ENCODE peak calls at places on chromosomes 13 and 19, in eight cellular contexts. One of them, this sample, is unnamed. For H3K9me3, the result is how much of the 10 kb centered on the place peaks cover.

GRCh38 chr19:5308471-5309437 is 31.9 kb downstream of the PTPRS start:
- DNase-seq in left ventricle myocardium inferior: peak
- DNase-seq in neural progenitor cell: no peak
- DNase-seq in psoas muscle: no peak
- DNase-seq in astrocyte: peak
- DNase-seq in HAP-1: peak
- DNase-seq in tibial nerve: peak
- DNase-seq in CD8-positive, alpha-beta T cell: no peak
- DNase-seq in this sample: no peak

GRCh38 chr13:113991191-113991669 is 17.4 kb upstream of the C13orf46 start:
- DNase-seq in astrocyte: no peak
- DNase-seq in CD8-positive, alpha-beta T cell: no peak
- DNase-seq in HAP-1: no peak
- DNase-seq in tibial nerve: no peak
- DNase-seq in psoas muscle: peak
- DNase-seq in neural progenitor cell: no peak
- DNase-seq in left ventricle myocardium inferior: no peak
- DNase-seq in this sample: no peak

GRCh38 chr13:113585828-113586355 is 1.3 kb downstream of the TFDP1 start:
- DNase-seq in CD8-positive, alpha-beta T cell: no peak
- DNase-seq in psoas muscle: no peak
- DNase-seq in left ventricle myocardium inferior: no peak
- DNase-seq in HAP-1: peak
- DNase-seq in astrocyte: no peak
- DNase-seq in neural progenitor cell: no peak
- DNase-seq in tibial nerve: no peak
- DNase-seq in this sample: no peak

GRCh38 chr13:30156826-30157615 is 150.3 kb downstream of the KATNAL1 start:
- DNase-seq in psoas muscle: no peak
- DNase-seq in left ventricle myocardium inferior: no peak
- DNase-seq in neural progenitor cell: no peak
- DNase-seq in CD8-positive, alpha-beta T cell: no peak
- DNase-seq in tibial nerve: no peak
- DNase-seq in astrocyte: no peak
- DNase-seq in HAP-1: no peak
- DNase-seq in this sample: no peak

GRCh38 chr13:74576504-74576903 is 442.3 kb upstream of the KLF12 start:
- DNase-seq in astrocyte: no peak
- DNase-seq in left ventricle myocardium inferior: no peak
- DNase-seq in neural progenitor cell: no peak
- DNase-seq in tibial nerve: no peak
- DNase-seq in psoas muscle: no peak
- DNase-seq in HAP-1: no peak
- DNase-seq in CD8-positive, alpha-beta T cell: no peak
- DNase-seq in this sample: no peak

GRCh38 chr13:45410466-45410865 is 7.7 kb downstream of the SLC25A30 start:
- DNase-seq in psoas muscle: no peak
- DNase-seq in neural progenitor cell: no peak
- DNase-seq in CD8-positive, alpha-beta T cell: no peak
- DNase-seq in left ventricle myocardium inferior: no peak
- DNase-seq in astrocyte: no peak
- DNase-seq in tibial nerve: no peak
- DNase-seq in HAP-1: no peak
- DNase-seq in this sample: no peak

GRCh38 chr19:49808762-49809154 is 4.3 kb downstream of the FUZ start:
- DNase-seq in neural progenitor cell: peak
- DNase-seq in tibial nerve: peak
- DNase-seq in left ventricle myocardium inferior: peak
- DNase-seq in HAP-1: peak
- DNase-seq in astrocyte: peak
- DNase-seq in CD8-positive, alpha-beta T cell: peak
- DNase-seq in psoas muscle: peak
- DNase-seq in this sample: peak

GRCh38 chr19:17091758-17092333 is 16.3 kb downstream of the MYO9B start:
- DNase-seq in neural progenitor cell: no peak
- DNase-seq in HAP-1: no peak
- DNase-seq in psoas muscle: peak
- DNase-seq in CD8-positive, alpha-beta T cell: peak
- DNase-seq in astrocyte: no peak
- DNase-seq in left ventricle myocardium inferior: peak
- DNase-seq in tibial nerve: no peak
- DNase-seq in this sample: no peak

GRCh38 chr13:55160911-55161310 is 1979.8 kb upstream of the PRR20A start:
- DNase-seq in left ventricle myocardium inferior: no peak
- DNase-seq in psoas muscle: no peak
- DNase-seq in astrocyte: no peak
- DNase-seq in neural progenitor cell: no peak
- DNase-seq in tibial nerve: no peak
- DNase-seq in HAP-1: no peak
- DNase-seq in CD8-positive, alpha-beta T cell: no peak
- DNase-seq in this sample: no peak

GRCh38 chr13:73403362-73404150 is 344.8 kb downstream of the KLF5 start:
- DNase-seq in CD8-positive, alpha-beta T cell: no peak
- DNase-seq in tibial nerve: no peak
- DNase-seq in astrocyte: peak
- DNase-seq in left ventricle myocardium inferior: no peak
- DNase-seq in neural progenitor cell: no peak
- DNase-seq in HAP-1: no peak
- DNase-seq in psoas muscle: no peak
- DNase-seq in this sample: no peak

GRCh38 chr19:35162471-35163326 is 8.2 kb downstream of the FXYD5 start:
- DNase-seq in left ventricle myocardium inferior: no peak
- DNase-seq in HAP-1: no peak
- DNase-seq in psoas muscle: no peak
- DNase-seq in astrocyte: peak
- DNase-seq in tibial nerve: no peak
- DNase-seq in CD8-positive, alpha-beta T cell: no peak
- DNase-seq in neural progenitor cell: no peak
- DNase-seq in this sample: no peak

GRCh38 chr13:50650478-50650877 is 193.0 kb downstream of the DLEU7 start:
- DNase-seq in CD8-positive, alpha-beta T cell: no peak
- DNase-seq in astrocyte: peak
- DNase-seq in left ventricle myocardium inferior: no peak
- DNase-seq in HAP-1: no peak
- DNase-seq in psoas muscle: no peak
- DNase-seq in neural progenitor cell: no peak
- DNase-seq in tibial nerve: no peak
- DNase-seq in this sample: no peak

GRCh38 chr13:111177081-111177711 is 62.1 kb downstream of the ARHGEF7 start:
- DNase-seq in CD8-positive, alpha-beta T cell: peak
- DNase-seq in tibial nerve: peak
- DNase-seq in psoas muscle: peak
- DNase-seq in neural progenitor cell: no peak
- DNase-seq in astrocyte: peak
- DNase-seq in HAP-1: no peak
- DNase-seq in left ventricle myocardium inferior: peak
- DNase-seq in this sample: peak

GRCh38 chr13:24097064-24097463 is 63.5 kb upstream of the SPATA13 start:
- DNase-seq in tibial nerve: no peak
- DNase-seq in CD8-positive, alpha-beta T cell: no peak
- DNase-seq in left ventricle myocardium inferior: no peak
- DNase-seq in psoas muscle: no peak
- DNase-seq in neural progenitor cell: no peak
- DNase-seq in astrocyte: no peak
- DNase-seq in HAP-1: no peak
- DNase-seq in this sample: no peak

GRCh38 chr19:18292460-18292809 is 11.0 kb upstream of the JUND start:
- DNase-seq in astrocyte: no peak
- DNase-seq in psoas muscle: no peak
- DNase-seq in left ventricle myocardium inferior: no peak
- DNase-seq in tibial nerve: no peak
- DNase-seq in HAP-1: no peak
- DNase-seq in neural progenitor cell: no peak
- DNase-seq in CD8-positive, alpha-beta T cell: no peak
- DNase-seq in this sample: no peak

GRCh38 chr19:40962460-40962961 is 28.6 kb upstream of the CYP2B6 start:
- DNase-seq in CD8-positive, alpha-beta T cell: no peak
- DNase-seq in left ventricle myocardium inferior: no peak
- DNase-seq in tibial nerve: no peak
- DNase-seq in HAP-1: no peak
- DNase-seq in astrocyte: peak
- DNase-seq in psoas muscle: no peak
- DNase-seq in neural progenitor cell: no peak
- DNase-seq in this sample: no peak

GRCh38 chr13:30727491-30728350 is 7.6 kb upstream of the ALOX5AP start:
- DNase-seq in astrocyte: no peak
- DNase-seq in CD8-positive, alpha-beta T cell: no peak
- DNase-seq in HAP-1: no peak
- DNase-seq in left ventricle myocardium inferior: no peak
- DNase-seq in psoas muscle: no peak
- DNase-seq in neural progenitor cell: no peak
- DNase-seq in tibial nerve: no peak
- DNase-seq in this sample: no peak

GRCh38 chr13:46289260-46289955 is 77.7 kb downstream of the LRRC63 start:
- DNase-seq in HAP-1: no peak
- DNase-seq in astrocyte: no peak
- DNase-seq in neural progenitor cell: no peak
- DNase-seq in CD8-positive, alpha-beta T cell: no peak
- DNase-seq in tibial nerve: no peak
- DNase-seq in psoas muscle: no peak
- DNase-seq in left ventricle myocardium inferior: no peak
- DNase-seq in this sample: no peak

GRCh38 chr13:49220856-49221614 is 897 bp downstream of the MLNR start:
- DNase-seq in astrocyte: no peak
- DNase-seq in left ventricle myocardium inferior: no peak
- DNase-seq in HAP-1: no peak
- DNase-seq in neural progenitor cell: peak
- DNase-seq in psoas muscle: no peak
- DNase-seq in tibial nerve: no peak
- DNase-seq in CD8-positive, alpha-beta T cell: no peak
- DNase-seq in this sample: no peak

GRCh38 chr13:42215578-42216421 is 56.2 kb upstream of the AKAP11 start:
- DNase-seq in neural progenitor cell: peak
- DNase-seq in tibial nerve: peak
- DNase-seq in CD8-positive, alpha-beta T cell: no peak
- DNase-seq in psoas muscle: no peak
- DNase-seq in astrocyte: peak
- DNase-seq in left ventricle myocardium inferior: no peak
- DNase-seq in HAP-1: peak
- DNase-seq in this sample: no peak

GRCh38 chr19:42109896-42110295 is 22.4 kb downstream of the POU2F2 start:
- DNase-seq in psoas muscle: no peak
- DNase-seq in astrocyte: no peak
- DNase-seq in tibial nerve: no peak
- DNase-seq in neural progenitor cell: no peak
- DNase-seq in CD8-positive, alpha-beta T cell: no peak
- DNase-seq in left ventricle myocardium inferior: no peak
- DNase-seq in HAP-1: no peak
- DNase-seq in this sample: no peak

DNA sequence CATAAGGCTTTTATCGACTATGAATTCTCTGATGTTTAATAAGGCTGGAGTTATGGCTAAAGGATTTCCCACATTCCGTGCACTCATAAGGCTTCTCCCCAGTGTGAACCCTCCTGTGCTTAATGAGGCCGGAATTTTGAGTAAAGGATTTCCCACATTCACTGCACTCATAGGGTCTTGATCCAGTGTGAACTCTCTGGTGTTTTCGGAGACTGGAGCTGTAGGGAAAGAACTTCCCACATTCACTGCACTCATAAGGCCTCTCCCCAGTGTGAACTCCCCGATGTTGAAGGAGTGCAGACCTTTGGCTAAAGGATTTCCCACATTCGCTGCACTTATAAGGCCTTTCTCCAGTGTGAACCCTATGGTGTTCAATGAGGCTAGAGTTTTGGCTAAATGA is 7.4 kb downstream of the ZNF154 start:
- DNase-seq in psoas muscle: no peak
- DNase-seq in neural progenitor cell: no peak
- DNase-seq in HAP-1: no peak
- DNase-seq in left ventricle myocardium inferior: no peak
- DNase-seq in CD8-positive, alpha-beta T cell: no peak
- DNase-seq in tibial nerve: no peak
- DNase-seq in astrocyte: no peak
- DNase-seq in this sample: no peak
- H3K9me3 ChIP-seq in psoas muscle: under half
- H3K9me3 ChIP-seq in neural progenitor cell: under half
- H3K9me3 ChIP-seq in HAP-1: under half
- H3K9me3 ChIP-seq in left ventricle myocardium inferior: half or more
- H3K9me3 ChIP-seq in CD8-positive, alpha-beta T cell: under half
- H3K9me3 ChIP-seq in tibial nerve: under half
- H3K9me3 ChIP-seq in astrocyte: half or more
- H3K9me3 ChIP-seq in this sample: under half

DNA sequence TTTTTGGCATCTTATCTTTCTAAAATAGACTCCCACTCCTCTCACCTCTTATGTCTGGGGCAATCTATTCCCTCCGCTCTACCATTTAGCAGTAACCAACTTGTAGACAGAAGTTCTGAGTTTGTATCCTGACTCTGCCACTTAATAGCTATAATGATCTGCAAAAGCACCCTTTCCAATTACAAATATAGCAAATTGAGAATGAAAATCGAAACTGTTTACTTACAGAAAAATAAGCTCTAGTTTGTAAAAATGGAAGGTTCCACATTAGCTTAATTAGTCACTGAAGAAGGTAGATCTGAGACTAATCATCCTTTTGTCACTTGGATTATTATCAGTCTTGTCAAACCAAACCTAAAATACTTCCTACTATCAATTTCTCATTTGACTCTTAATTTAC is 409.3 kb downstream of the DIAPH3 start:
- DNase-seq in left ventricle myocardium inferior: no peak
- DNase-seq in psoas muscle: no peak
- DNase-seq in HAP-1: no peak
- DNase-seq in neural progenitor cell: no peak
- DNase-seq in astrocyte: no peak
- DNase-seq in tibial nerve: no peak
- DNase-seq in CD8-positive, alpha-beta T cell: no peak
- DNase-seq in this sample: no peak
- H3K9me3 ChIP-seq in left ventricle myocardium inferior: under half
- H3K9me3 ChIP-seq in psoas muscle: under half
- H3K9me3 ChIP-seq in HAP-1: under half
- H3K9me3 ChIP-seq in neural progenitor cell: under half
- H3K9me3 ChIP-seq in astrocyte: under half
- H3K9me3 ChIP-seq in tibial nerve: under half
- H3K9me3 ChIP-seq in CD8-positive, alpha-beta T cell: under half
- H3K9me3 ChIP-seq in this sample: under half

DNA sequence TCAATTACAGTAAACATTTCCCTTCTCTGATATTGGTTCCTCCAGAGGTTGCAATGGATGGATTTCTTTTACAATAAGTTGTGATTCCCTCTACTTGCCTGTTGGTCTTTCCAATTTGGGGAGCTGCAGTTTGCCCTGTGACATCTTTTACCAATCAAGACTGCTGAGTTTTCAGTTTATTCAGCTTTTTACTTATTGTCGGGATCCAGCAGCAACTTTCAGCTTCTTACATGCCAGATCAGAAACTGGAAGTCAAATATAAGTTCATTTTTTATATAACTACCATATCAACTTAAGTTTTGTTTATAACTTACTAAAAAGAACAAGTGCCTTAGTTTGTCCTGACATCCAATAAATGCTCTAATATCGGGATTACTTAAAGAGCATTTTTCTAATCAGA is 10.5 kb downstream of the OR10H3 start:
- DNase-seq in left ventricle myocardium inferior: no peak
- DNase-seq in CD8-positive, alpha-beta T cell: no peak
- DNase-seq in psoas muscle: no peak
- DNase-seq in tibial nerve: no peak
- DNase-seq in neural progenitor cell: no peak
- DNase-seq in astrocyte: no peak
- DNase-seq in HAP-1: no peak
- DNase-seq in this sample: no peak
- H3K9me3 ChIP-seq in left ventricle myocardium inferior: under half
- H3K9me3 ChIP-seq in CD8-positive, alpha-beta T cell: under half
- H3K9me3 ChIP-seq in psoas muscle: under half
- H3K9me3 ChIP-seq in tibial nerve: under half
- H3K9me3 ChIP-seq in neural progenitor cell: under half
- H3K9me3 ChIP-seq in astrocyte: under half
- H3K9me3 ChIP-seq in HAP-1: under half
- H3K9me3 ChIP-seq in this sample: under half

GRCh38 chr19:11651062-11651461 is 53.8 kb downstream of the ZNF627 start:
- DNase-seq in left ventricle myocardium inferior: no peak
- DNase-seq in HAP-1: no peak
- DNase-seq in astrocyte: no peak
- DNase-seq in CD8-positive, alpha-beta T cell: no peak
- DNase-seq in neural progenitor cell: no peak
- DNase-seq in psoas muscle: no peak
- DNase-seq in tibial nerve: no peak
- DNase-seq in this sample: no peak
- H3K9me3 ChIP-seq in left ventricle myocardium inferior: under half
- H3K9me3 ChIP-seq in HAP-1: under half
- H3K9me3 ChIP-seq in astrocyte: under half
- H3K9me3 ChIP-seq in CD8-positive, alpha-beta T cell: under half
- H3K9me3 ChIP-seq in neural progenitor cell: under half
- H3K9me3 ChIP-seq in psoas muscle: under half
- H3K9me3 ChIP-seq in tibial nerve: under half
- H3K9me3 ChIP-seq in this sample: under half